ENCODE peak calls at places on chromosome X, in eight cellular contexts. One of them, this sample, is unnamed.
A peak's percentile ranks its signal among the peaks of the same experiment; 100 is the strongest.

GRCh38 chrX:36436286-36436860 is 516.8 kb downstream of the CFAP47 start:
- DNase-seq in K562: no peak
- DNase-seq in stomach: no peak
- DNase-seq in esophagus muscularis mucosa: no peak
- DNase-seq in sigmoid colon: no peak
- DNase-seq in breast epithelium: no peak
- DNase-seq in heart left ventricle: no peak
- DNase-seq in transverse colon: no peak
- DNase-seq in this sample: no peak

GRCh38 chrX:31092476-31092875 is 20.6 kb upstream of the FTHL17 start:
- DNase-seq in K562: no peak
- DNase-seq in heart left ventricle: peak; percentile 16
- DNase-seq in stomach: no peak
- DNase-seq in esophagus muscularis mucosa: no peak
- DNase-seq in sigmoid colon: no peak
- DNase-seq in breast epithelium: no peak
- DNase-seq in transverse colon: no peak
- DNase-seq in this sample: no peak

GRCh38 chrX:17744896-17745523 is 7.7 kb downstream of the SCML1 start:
- DNase-seq in heart left ventricle: no peak
- DNase-seq in K562: no peak
- DNase-seq in breast epithelium: no peak
- DNase-seq in sigmoid colon: no peak
- DNase-seq in transverse colon: no peak
- DNase-seq in esophagus muscularis mucosa: no peak
- DNase-seq in stomach: no peak
- DNase-seq in this sample: no peak

GRCh38 chrX:1661048-1661921 is 46.4 kb downstream of the ASMT start:
- DNase-seq in esophagus muscularis mucosa: no peak
- DNase-seq in K562: peak; percentile 18
- DNase-seq in sigmoid colon: no peak
- DNase-seq in stomach: peak; percentile 46
- DNase-seq in breast epithelium: no peak
- DNase-seq in heart left ventricle: no peak
- DNase-seq in transverse colon: peak; percentile 68
- DNase-seq in this sample: peak; percentile 81

GRCh38 chrX:23773601-23774175 is 9.3 kb upstream of the SAT1 start:
- DNase-seq in K562: no peak
- DNase-seq in transverse colon: peak; percentile 19
- DNase-seq in esophagus muscularis mucosa: no peak
- DNase-seq in breast epithelium: no peak
- DNase-seq in stomach: no peak
- DNase-seq in heart left ventricle: no peak
- DNase-seq in sigmoid colon: no peak
- DNase-seq in this sample: peak; percentile 48

GRCh38 chrX:35890699-35891098 is 28.8 kb upstream of the CFAP47 start:
- DNase-seq in esophagus muscularis mucosa: no peak
- DNase-seq in K562: peak; percentile 10
- DNase-seq in heart left ventricle: no peak
- DNase-seq in sigmoid colon: no peak
- DNase-seq in breast epithelium: no peak
- DNase-seq in stomach: peak; percentile 48
- DNase-seq in transverse colon: peak; percentile 38
- DNase-seq in this sample: peak; percentile 50

GRCh38 chrX:151753313-151754041 is 18.9 kb downstream of the CNGA2 start:
- DNase-seq in sigmoid colon: peak; percentile 70
- DNase-seq in heart left ventricle: peak; percentile 48
- DNase-seq in stomach: peak; percentile 35
- DNase-seq in K562: peak; percentile 65
- DNase-seq in esophagus muscularis mucosa: no peak
- DNase-seq in transverse colon: peak; percentile 28
- DNase-seq in breast epithelium: peak; percentile 23
- DNase-seq in this sample: no peak

GRCh38 chrX:41412261-41413167 is 34.6 kb upstream of the NYX start:
- DNase-seq in transverse colon: peak; percentile 82
- DNase-seq in sigmoid colon: no peak
- DNase-seq in heart left ventricle: peak; percentile 30
- DNase-seq in stomach: peak; percentile 63
- DNase-seq in esophagus muscularis mucosa: no peak
- DNase-seq in breast epithelium: no peak
- DNase-seq in K562: no peak
- DNase-seq in this sample: no peak

GRCh38 chrX:138020941-138021340 is 455.0 kb downstream of the ZIC3 start:
- DNase-seq in K562: no peak
- DNase-seq in heart left ventricle: no peak
- DNase-seq in breast epithelium: no peak
- DNase-seq in transverse colon: no peak
- DNase-seq in sigmoid colon: no peak
- DNase-seq in stomach: no peak
- DNase-seq in esophagus muscularis mucosa: no peak
- DNase-seq in this sample: no peak

GRCh38 chrX:118240359-118240758 is 105.5 kb upstream of the WDR44 start:
- DNase-seq in stomach: no peak
- DNase-seq in sigmoid colon: no peak
- DNase-seq in heart left ventricle: peak; percentile 25
- DNase-seq in K562: no peak
- DNase-seq in esophagus muscularis mucosa: no peak
- DNase-seq in breast epithelium: no peak
- DNase-seq in transverse colon: no peak
- DNase-seq in this sample: no peak

GRCh38 chrX:150575415-150575814 is 7.0 kb downstream of the MTM1 start:
- DNase-seq in breast epithelium: peak; percentile 46
- DNase-seq in sigmoid colon: no peak
- DNase-seq in stomach: no peak
- DNase-seq in transverse colon: peak; percentile 13
- DNase-seq in esophagus muscularis mucosa: no peak
- DNase-seq in heart left ventricle: no peak
- DNase-seq in K562: no peak
- DNase-seq in this sample: no peak

GRCh38 chrX:15769300-15769954 is 20.9 kb upstream of the ZRSR2 start:
- DNase-seq in sigmoid colon: no peak
- DNase-seq in esophagus muscularis mucosa: no peak
- DNase-seq in heart left ventricle: no peak
- DNase-seq in breast epithelium: no peak
- DNase-seq in stomach: no peak
- DNase-seq in K562: no peak
- DNase-seq in transverse colon: no peak
- DNase-seq in this sample: no peak

GRCh38 chrX:30597258-30598012 is 19.9 kb upstream of the TASL start:
- DNase-seq in breast epithelium: no peak
- DNase-seq in stomach: no peak
- DNase-seq in sigmoid colon: no peak
- DNase-seq in heart left ventricle: no peak
- DNase-seq in esophagus muscularis mucosa: no peak
- DNase-seq in transverse colon: no peak
- DNase-seq in K562: no peak
- DNase-seq in this sample: no peak

GRCh38 chrX:47706575-47706974 is 47.6 kb upstream of the UXT start:
- DNase-seq in esophagus muscularis mucosa: no peak
- DNase-seq in heart left ventricle: no peak
- DNase-seq in stomach: no peak
- DNase-seq in sigmoid colon: no peak
- DNase-seq in K562: no peak
- DNase-seq in breast epithelium: no peak
- DNase-seq in transverse colon: no peak
- DNase-seq in this sample: no peak

GRCh38 chrX:151904989-151905388 is 7.7 kb upstream of the MAGEA4 start:
- DNase-seq in sigmoid colon: no peak
- DNase-seq in esophagus muscularis mucosa: no peak
- DNase-seq in K562: no peak
- DNase-seq in heart left ventricle: no peak
- DNase-seq in stomach: no peak
- DNase-seq in breast epithelium: no peak
- DNase-seq in transverse colon: no peak
- DNase-seq in this sample: no peak

GRCh38 chrX:40006025-40007017 is 91.4 kb downstream of the BCOR start:
- DNase-seq in sigmoid colon: no peak
- DNase-seq in stomach: peak; percentile 71
- DNase-seq in heart left ventricle: peak; percentile 47
- DNase-seq in esophagus muscularis mucosa: no peak
- DNase-seq in K562: no peak
- DNase-seq in transverse colon: peak; percentile 71
- DNase-seq in breast epithelium: no peak
- DNase-seq in this sample: peak; percentile 69

GRCh38 chrX:640641-641040 is 10.1 kb downstream of the SHOX start:
- DNase-seq in heart left ventricle: no peak
- DNase-seq in transverse colon: no peak
- DNase-seq in sigmoid colon: peak; percentile 46
- DNase-seq in esophagus muscularis mucosa: no peak
- DNase-seq in K562: no peak
- DNase-seq in breast epithelium: no peak
- DNase-seq in stomach: peak; percentile 14
- DNase-seq in this sample: no peak

GRCh38 chrX:38839269-38839668 is 38.0 kb downstream of the MID1IP1 start:
- DNase-seq in sigmoid colon: no peak
- DNase-seq in breast epithelium: no peak
- DNase-seq in transverse colon: no peak
- DNase-seq in heart left ventricle: no peak
- DNase-seq in esophagus muscularis mucosa: no peak
- DNase-seq in K562: no peak
- DNase-seq in stomach: no peak
- DNase-seq in this sample: no peak

GRCh38 chrX:20487227-20487626 is 220.5 kb upstream of the RPS6KA3 start:
- DNase-seq in stomach: no peak
- DNase-seq in transverse colon: no peak
- DNase-seq in heart left ventricle: no peak
- DNase-seq in K562: no peak
- DNase-seq in esophagus muscularis mucosa: no peak
- DNase-seq in sigmoid colon: no peak
- DNase-seq in breast epithelium: no peak
- DNase-seq in this sample: no peak

GRCh38 chrX:149314031-149314430 is 191.1 kb downstream of the IDS start:
- DNase-seq in breast epithelium: no peak
- DNase-seq in sigmoid colon: no peak
- DNase-seq in K562: no peak
- DNase-seq in transverse colon: no peak
- DNase-seq in stomach: no peak
- DNase-seq in heart left ventricle: no peak
- DNase-seq in esophagus muscularis mucosa: no peak
- DNase-seq in this sample: no peak

GRCh38 chrX:19886888-19887531 is 390 bp downstream of the SH3KBP1 start:
- DNase-seq in sigmoid colon: no peak
- DNase-seq in breast epithelium: no peak
- DNase-seq in transverse colon: peak; percentile 20
- DNase-seq in esophagus muscularis mucosa: no peak
- DNase-seq in K562: peak; percentile 53
- DNase-seq in heart left ventricle: peak; percentile 41
- DNase-seq in stomach: peak; percentile 28
- DNase-seq in this sample: no peak

GRCh38 chrX:12197030-12197429 is 58.8 kb downstream of the FRMPD4 start:
- DNase-seq in heart left ventricle: no peak
- DNase-seq in transverse colon: no peak
- DNase-seq in breast epithelium: no peak
- DNase-seq in stomach: no peak
- DNase-seq in sigmoid colon: no peak
- DNase-seq in K562: no peak
- DNase-seq in esophagus muscularis mucosa: no peak
- DNase-seq in this sample: no peak
- H3K36me3 ChIP-seq in heart left ventricle: no peaks in the 10 kb centered on the region
- H3K36me3 ChIP-seq in transverse colon: no peaks in the 10 kb centered on the region
- H3K36me3 ChIP-seq in breast epithelium: no peaks in the 10 kb centered on the region
- H3K36me3 ChIP-seq in stomach: no peaks in the 10 kb centered on the region
- H3K36me3 ChIP-seq in sigmoid colon: no peaks in the 10 kb centered on the region
- H3K36me3 ChIP-seq in K562: no peaks in the 10 kb centered on the region
- H3K36me3 ChIP-seq in esophagus muscularis mucosa: no peaks in the 10 kb centered on the region
- H3K36me3 ChIP-seq in this sample: no peaks in the 10 kb centered on the region

DNA sequence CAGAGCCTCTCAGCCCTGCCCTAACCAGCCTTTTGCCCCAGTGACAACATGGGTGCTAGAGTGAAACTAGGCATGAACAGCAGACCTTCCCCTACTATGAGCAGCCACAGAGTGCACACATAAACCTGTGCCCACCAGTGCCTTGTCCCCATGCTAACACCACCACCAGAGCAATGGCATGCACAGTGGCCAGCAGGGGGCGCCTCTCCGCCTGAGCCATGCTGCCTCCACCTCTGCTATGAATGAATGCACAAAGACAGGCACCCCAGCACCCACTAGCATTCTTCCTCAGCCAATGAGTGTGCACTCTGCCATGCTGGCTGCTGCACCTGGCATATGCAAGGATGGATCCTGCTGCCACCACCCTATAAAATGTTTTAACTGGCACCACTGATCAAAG is 286.9 kb upstream of the FGF16 start:
- DNase-seq in breast epithelium: no peak
- DNase-seq in K562: no peak
- DNase-seq in heart left ventricle: no peak
- DNase-seq in esophagus muscularis mucosa: no peak
- DNase-seq in stomach: no peak
- DNase-seq in sigmoid colon: no peak
- DNase-seq in transverse colon: no peak
- DNase-seq in this sample: no peak
- TF ChIP-seq POLR2A in breast epithelium: no peak
- TF ChIP-seq POLR2A in K562: no peak
- TF ChIP-seq POLR2A in heart left ventricle: no peak
- TF ChIP-seq POLR2A in esophagus muscularis mucosa: no peak
- TF ChIP-seq POLR2A in stomach: no peak
- TF ChIP-seq POLR2A in sigmoid colon: no peak
- TF ChIP-seq POLR2A in transverse colon: no peak
- TF ChIP-seq POLR2A in this sample: no peak

GRCh38 chrX:53940180-53940579 is 104.1 kb downstream of the PHF8 start:
- DNase-seq in heart left ventricle: no peak
- DNase-seq in esophagus muscularis mucosa: no peak
- DNase-seq in transverse colon: no peak
- DNase-seq in breast epithelium: no peak
- DNase-seq in sigmoid colon: no peak
- DNase-seq in K562: no peak
- DNase-seq in stomach: no peak
- DNase-seq in this sample: no peak
- H3K36me3 ChIP-seq in heart left ventricle: peaks cover 70% of the 10 kb centered on the region
- H3K36me3 ChIP-seq in esophagus muscularis mucosa: peaks cover 81% of the 10 kb centered on the region
- H3K36me3 ChIP-seq in transverse colon: peaks cover 3% of the 10 kb centered on the region
- H3K36me3 ChIP-seq in breast epithelium: no peaks in the 10 kb centered on the region
- H3K36me3 ChIP-seq in sigmoid colon: no peaks in the 10 kb centered on the region
- H3K36me3 ChIP-seq in K562: peaks cover 19% of the 10 kb centered on the region
- H3K36me3 ChIP-seq in stomach: peaks cover 72% of the 10 kb centered on the region
- H3K36me3 ChIP-seq in this sample: peaks cover 50% of the 10 kb centered on the region

DNA sequence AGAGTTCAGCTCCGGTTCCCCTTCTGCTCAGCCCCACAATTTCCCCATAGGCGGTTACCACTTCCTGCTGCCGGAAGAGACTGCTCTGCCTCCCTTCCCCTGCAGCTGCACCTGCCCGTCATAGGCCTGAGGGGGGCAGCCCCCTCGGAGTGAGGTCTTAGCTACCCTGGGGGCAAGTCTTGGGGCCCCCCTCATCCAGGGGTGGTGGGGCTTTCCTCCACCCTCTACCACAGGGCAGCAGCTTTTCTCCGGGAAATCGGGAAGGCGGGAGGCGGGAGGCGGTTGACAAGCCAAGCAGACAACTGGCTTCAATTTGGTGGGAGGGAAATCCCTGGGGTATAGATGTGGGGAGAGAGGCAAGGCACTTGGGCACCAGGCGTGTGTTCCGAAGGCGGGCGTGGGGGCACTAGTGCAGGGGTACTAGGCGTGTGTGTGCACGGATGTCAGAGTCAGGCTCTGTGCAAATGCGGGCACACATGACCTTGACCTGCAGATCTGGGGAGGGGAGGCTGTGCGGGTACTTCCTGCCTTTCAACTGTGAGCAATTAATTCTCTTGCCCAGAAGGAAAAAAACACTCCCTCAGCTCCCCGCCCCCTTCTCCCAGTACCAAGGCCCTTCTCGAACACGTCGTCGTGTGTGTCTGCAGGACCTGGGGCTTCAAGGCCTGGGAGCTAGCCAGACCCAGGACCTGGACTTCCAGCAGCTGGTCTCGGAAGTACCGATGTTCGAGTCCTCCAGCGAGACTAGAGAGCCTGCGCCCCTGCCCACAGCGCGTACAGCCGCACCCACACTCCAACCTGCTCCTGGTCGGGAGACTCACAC is 1.0 kb upstream of the ARHGAP4 start:
- DNase-seq in stomach: peak; percentile 57
- DNase-seq in K562: no peak
- DNase-seq in breast epithelium: peak; percentile 37
- DNase-seq in esophagus muscularis mucosa: no peak
- DNase-seq in sigmoid colon: peak; percentile 80
- DNase-seq in heart left ventricle: peak; percentile 66
- DNase-seq in transverse colon: peak; percentile 77
- DNase-seq in this sample: peak; percentile 93
- TF ChIP-seq POLR2A in stomach: no peak
- TF ChIP-seq POLR2A in K562: peak; percentile 35
- TF ChIP-seq POLR2A in breast epithelium: no peak
- TF ChIP-seq POLR2A in esophagus muscularis mucosa: no peak
- TF ChIP-seq POLR2A in sigmoid colon: no peak
- TF ChIP-seq POLR2A in heart left ventricle: no peak
- TF ChIP-seq POLR2A in transverse colon: no peak
- TF ChIP-seq POLR2A in this sample: no peak